ENCODE peak calls at places on chromosomes 11 and 22, in ten cellular contexts. V, C, O, E, Q, Y, S, T, W and Z are unnamed samples.

GRCh38 chr11:64131657-64132387 is 34.1 kb downstream of the MACROD1 start:
- DNase-seq in V (no peak), C (no peak), O (no peak), E (no peak), Q (no peak), Y (no peak), S (no peak), T (no peak), W (no peak), Z (no peak)

GRCh38 chr11:2808850-2809847 is 76.4 kb downstream of the CDKN1C start:
- DNase-seq in V (no peak), C (peak), O (no peak), E (no peak), Q (no peak), Y (peak), S (peak), T (no peak), W (no peak), Z (peak)

GRCh38 chr11:132982769-132983168 is 549.5 kb downstream of the OPCML start:
- DNase-seq in V (no peak), C (no peak), O (no peak), E (no peak), Q (no peak), Y (no peak), S (no peak), T (no peak), W (no peak), Z (no peak)

GRCh38 chr11:85318573-85318972 is 308.6 kb downstream of the DLG2 start:
- DNase-seq in V (no peak), C (no peak), O (no peak), E (no peak), Q (no peak), Y (no peak), S (no peak), T (no peak), W (no peak), Z (no peak)

GRCh38 chr11:21289686-21290085 is 620.3 kb downstream of the NELL1 start:
- DNase-seq in V (no peak), C (no peak), O (no peak), E (no peak), Q (no peak), Y (no peak), S (no peak), T (no peak), W (no peak), Z (no peak)

GRCh38 chr11:44256673-44257291 is 53.2 kb downstream of the ALX4 start:
- DNase-seq in V (no peak), C (no peak), O (no peak), E (no peak), Q (no peak), Y (no peak), S (no peak), T (peak), W (no peak), Z (no peak)

GRCh38 chr22:27349456-27349855 is 452.1 kb downstream of the MN1 start:
- DNase-seq in V (no peak), C (no peak), O (no peak), E (no peak), Q (no peak), Y (no peak), S (no peak), T (no peak), W (no peak), Z (no peak)

GRCh38 chr11:109739374-109739773 is 317.4 kb downstream of the C11orf87 start:
- DNase-seq in V (no peak), C (no peak), O (no peak), E (no peak), Q (no peak), Y (no peak), S (no peak), T (no peak), W (no peak), Z (no peak)

GRCh38 chr11:32421992-32422391 is 13.3 kb downstream of the WT1 start:
- DNase-seq in V (no peak), C (no peak), O (no peak), E (no peak), Q (no peak), Y (no peak), S (no peak), T (no peak), W (peak), Z (no peak)

GRCh38 chr11:33375688-33376311 is 118.6 kb downstream of the HIPK3 start:
- DNase-seq in V (peak), C (no peak), O (no peak), E (no peak), Q (peak), Y (no peak), S (no peak), T (no peak), W (no peak), Z (no peak)

GRCh38 chr22:25745341-25746011 is 3.5 kb downstream of the MYO18B start:
- DNase-seq in V (no peak), C (peak), O (no peak), E (no peak), Q (no peak), Y (no peak), S (no peak), T (no peak), W (no peak), Z (no peak)

GRCh38 chr11:120149246-120149645 is 11.3 kb upstream of the TRIM29 start:
- DNase-seq in V (no peak), C (no peak), O (no peak), E (no peak), Q (no peak), Y (no peak), S (no peak), T (no peak), W (no peak), Z (no peak)

GRCh38 chr11:122976734-122977454 is 4.7 kb downstream of the BSX start:
- DNase-seq in V (no peak), C (no peak), O (no peak), E (no peak), Q (peak), Y (no peak), S (no peak), T (no peak), W (no peak), Z (no peak)

GRCh38 chr11:8913961-8914660 is 3.1 kb downstream of the AKIP1 start:
- DNase-seq in V (peak), C (no peak), O (no peak), E (no peak), Q (peak), Y (no peak), S (peak), T (no peak), W (no peak), Z (peak)

GRCh38 chr11:11403763-11404725 is 51.0 kb upstream of the CSNK2A3 start:
- DNase-seq in V (no peak), C (peak), O (no peak), E (no peak), Q (no peak), Y (no peak), S (no peak), T (no peak), W (no peak), Z (no peak)

GRCh38 chr22:20230777-20231420 is 37.2 kb downstream of the RTN4R start:
- DNase-seq in V (no peak), C (no peak), O (no peak), E (no peak), Q (no peak), Y (no peak), S (no peak), T (no peak), W (no peak), Z (no peak)

GRCh38 chr11:13135385-13136271 is 126.5 kb downstream of the RASSF10 start:
- DNase-seq in V (no peak), C (no peak), O (no peak), E (no peak), Q (no peak), Y (no peak), S (no peak), T (no peak), W (peak), Z (no peak)

GRCh38 chr22:47292546-47293320 is 530.3 kb downstream of the TBC1D22A start:
- DNase-seq in V (no peak), C (no peak), O (no peak), E (no peak), Q (no peak), Y (no peak), S (no peak), T (peak), W (no peak), Z (no peak)

GRCh38 chr11:114395776-114396175 is 4.5 kb downstream of the C11orf71 start:
- DNase-seq in V (no peak), C (no peak), O (no peak), E (no peak), Q (no peak), Y (no peak), S (no peak), T (no peak), W (no peak), Z (no peak)

GRCh38 chr11:96540875-96541274 is 151.1 kb downstream of the JRKL start:
- DNase-seq in V (no peak), C (no peak), O (no peak), E (no peak), Q (no peak), Y (no peak), S (no peak), T (no peak), W (no peak), Z (no peak)

GRCh38 chr11:23278121-23278520 is 417.8 kb upstream of the CCDC179 start:
- DNase-seq in V (no peak), C (no peak), O (no peak), E (no peak), Q (no peak), Y (no peak), S (no peak), T (no peak), W (no peak), Z (no peak)

GRCh38 chr22:26783886-26784285 is 126.5 kb downstream of the MIAT start:
- DNase-seq in V (no peak), C (no peak), O (no peak), E (no peak), Q (no peak), Y (no peak), S (no peak), T (no peak), W (no peak), Z (no peak)

GRCh38 chr11:7057641-7058040 is 31.2 kb upstream of the RBMXL2 start:
- DNase-seq in V (no peak), C (no peak), O (no peak), E (no peak), Q (no peak), Y (no peak), S (no peak), T (no peak), W (no peak), Z (no peak)

GRCh38 chr11:17376493-17376892 is 12.0 kb downstream of the KCNJ11 start:
- DNase-seq in V (no peak), C (no peak), O (no peak), E (no peak), Q (no peak), Y (no peak), S (no peak), T (no peak), W (no peak), Z (no peak)

GRCh38 chr22:38733329-38734202 is 22.2 kb downstream of the SUN2 start:
- DNase-seq in V (peak), C (peak), O (no peak), E (no peak), Q (peak), Y (peak), S (peak), T (peak), W (peak), Z (peak)

GRCh38 chr11:32279672-32280071 is 155.7 kb downstream of the WT1 start:
- DNase-seq in V (no peak), C (no peak), O (no peak), E (no peak), Q (no peak), Y (no peak), S (no peak), T (no peak), W (no peak), Z (no peak)

GRCh38 chr11:110972640-110973039 is 260.4 kb upstream of the ARHGAP20 start:
- DNase-seq in V (no peak), C (no peak), O (no peak), E (no peak), Q (no peak), Y (no peak), S (no peak), T (no peak), W (no peak), Z (no peak)

GRCh38 chr11:8019671-8020597 is 32.8 kb downstream of the EIF3F start:
- DNase-seq in V (peak), C (no peak), O (no peak), E (no peak), Q (peak), Y (no peak), S (peak), T (no peak), W (peak), Z (no peak)

GRCh38 chr22:44108806-44109385 is 71.8 kb upstream of the PARVG start:
- DNase-seq in V (no peak), C (peak), O (no peak), E (no peak), Q (no peak), Y (no peak), S (no peak), T (no peak), W (no peak), Z (no peak)

GRCh38 chr11:126163074-126163700 is 48.3 kb downstream of the RPUSD4 start:
- DNase-seq in V (no peak), C (peak), O (no peak), E (no peak), Q (no peak), Y (no peak), S (no peak), T (no peak), W (no peak), Z (no peak)

GRCh38 chr22:22480940-22481339 is 27.6 kb downstream of the ZNF280B start:
- DNase-seq in V (no peak), C (no peak), O (no peak), E (no peak), Q (no peak), Y (no peak), S (no peak), T (no peak), W (no peak), Z (no peak)

GRCh38 chr22:22478450-22478849 is 30.1 kb downstream of the ZNF280B start:
- DNase-seq in V (no peak), C (no peak), O (no peak), E (no peak), Q (no peak), Y (no peak), S (no peak), T (no peak), W (no peak), Z (no peak)

GRCh38 chr22:22479116-22479515 is 29.4 kb downstream of the ZNF280B start:
- DNase-seq in V (no peak), C (no peak), O (no peak), E (no peak), Q (no peak), Y (no peak), S (no peak), T (no peak), W (no peak), Z (no peak)

GRCh38 chr22:22484023-22484422 is 24.5 kb downstream of the ZNF280B start:
- DNase-seq in V (no peak), C (no peak), O (no peak), E (no peak), Q (no peak), Y (no peak), S (no peak), T (no peak), W (no peak), Z (no peak)

GRCh38 chr22:22479999-22480532 is 28.5 kb downstream of the ZNF280B start:
- DNase-seq in V (no peak), C (no peak), O (no peak), E (no peak), Q (no peak), Y (no peak), S (no peak), T (no peak), W (no peak), Z (no peak)
- TF ChIP-seq EP300 in V (no peak), C (no peak), O (no peak), E (no peak), Q (no peak), Y (no peak), S (no peak), T (no peak), W (no peak), Z (no peak)

DNA sequence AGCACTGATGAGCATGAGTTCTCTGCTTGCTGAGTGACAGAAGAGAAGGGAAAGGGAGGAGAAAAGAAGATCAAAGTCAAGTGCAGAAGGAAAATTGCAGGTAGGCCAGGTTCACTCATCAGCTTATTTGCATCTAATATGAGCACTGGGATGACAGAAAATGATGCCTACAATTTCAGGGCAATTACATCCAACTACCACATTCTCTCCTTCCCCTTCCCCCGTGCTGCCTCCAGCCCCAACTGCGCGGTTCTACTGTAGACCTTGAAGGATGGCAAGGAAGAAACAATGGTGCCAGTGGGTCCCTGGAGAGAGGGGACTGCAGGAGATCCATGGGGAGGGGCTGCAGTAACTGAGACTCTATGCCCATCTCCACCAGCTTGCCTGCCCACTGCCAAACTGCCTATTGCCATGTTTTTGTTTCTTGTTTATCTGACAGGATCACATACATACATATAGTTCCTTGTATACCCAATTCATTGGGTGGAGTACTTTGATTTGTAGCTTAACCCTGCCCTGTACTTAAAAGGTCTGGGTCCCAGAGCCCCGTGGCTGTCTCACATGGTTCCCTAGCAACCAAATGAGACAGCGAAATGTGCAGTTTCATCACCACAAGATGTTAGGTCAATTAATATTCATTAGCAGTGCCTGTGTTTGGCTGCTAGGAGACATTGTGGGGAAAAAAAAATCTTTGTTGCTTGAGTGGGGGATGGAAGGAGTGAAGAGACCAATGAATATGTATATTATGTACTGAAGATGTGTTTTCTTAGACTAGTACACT is 253.5 kb upstream of the PLET1 start:
- DNase-seq in V (no peak), C (no peak), O (no peak), E (no peak), Q (peak), Y (no peak), S (no peak), T (no peak), W (peak), Z (no peak)
- TF ChIP-seq EP300 in V (no peak), C (no peak), O (no peak), E (no peak), Q (no peak), Y (no peak), S (no peak), T (no peak), W (no peak), Z (no peak)

GRCh38 chr11:59668188-59668949 is 468 bp downstream of the PATL1 start:
- DNase-seq in V (peak), C (peak), O (no peak), E (peak), Q (no peak), Y (peak), S (no peak), T (peak), W (peak), Z (peak)
- TF ChIP-seq EP300 in V (no peak), C (no peak), O (no peak), E (no peak), Q (no peak), Y (no peak), S (no peak), T (no peak), W (no peak), Z (no peak)

GRCh38 chr11:62124186-62125113 is 639 bp downstream of the INCENP start:
- DNase-seq in V (peak), C (peak), O (no peak), E (no peak), Q (peak), Y (no peak), S (peak), T (no peak), W (no peak), Z (peak)
- TF ChIP-seq EP300 in V (no peak), C (no peak), O (no peak), E (no peak), Q (no peak), Y (no peak), S (no peak), T (no peak), W (no peak), Z (no peak)

GRCh38 chr11:15893080-15893492 is 463.3 kb downstream of the SOX6 start:
- DNase-seq in V (no peak), C (no peak), O (no peak), E (no peak), Q (peak), Y (no peak), S (no peak), T (no peak), W (no peak), Z (no peak)
- TF ChIP-seq EP300 in V (no peak), C (no peak), O (no peak), E (no peak), Q (no peak), Y (no peak), S (no peak), T (no peak), W (no peak), Z (no peak)

GRCh38 chr22:49366437-49366836 is 461.2 kb downstream of the BRD1 start:
- DNase-seq in V (no peak), C (peak), O (no peak), E (no peak), Q (no peak), Y (no peak), S (no peak), T (peak), W (no peak), Z (no peak)

GRCh38 chr22:49365191-49365837 is 462.4 kb downstream of the BRD1 start:
- DNase-seq in V (no peak), C (peak), O (no peak), E (no peak), Q (no peak), Y (no peak), S (no peak), T (no peak), W (no peak), Z (no peak)

GRCh38 chr22:49368221-49368975 is 459.3 kb downstream of the BRD1 start:
- DNase-seq in V (no peak), C (peak), O (no peak), E (no peak), Q (no peak), Y (no peak), S (no peak), T (peak), W (no peak), Z (no peak)

GRCh38 chr22:49365910-49366309 is 461.8 kb downstream of the BRD1 start:
- DNase-seq in V (no peak), C (peak), O (no peak), E (no peak), Q (no peak), Y (no peak), S (no peak), T (peak), W (no peak), Z (no peak)

DNA sequence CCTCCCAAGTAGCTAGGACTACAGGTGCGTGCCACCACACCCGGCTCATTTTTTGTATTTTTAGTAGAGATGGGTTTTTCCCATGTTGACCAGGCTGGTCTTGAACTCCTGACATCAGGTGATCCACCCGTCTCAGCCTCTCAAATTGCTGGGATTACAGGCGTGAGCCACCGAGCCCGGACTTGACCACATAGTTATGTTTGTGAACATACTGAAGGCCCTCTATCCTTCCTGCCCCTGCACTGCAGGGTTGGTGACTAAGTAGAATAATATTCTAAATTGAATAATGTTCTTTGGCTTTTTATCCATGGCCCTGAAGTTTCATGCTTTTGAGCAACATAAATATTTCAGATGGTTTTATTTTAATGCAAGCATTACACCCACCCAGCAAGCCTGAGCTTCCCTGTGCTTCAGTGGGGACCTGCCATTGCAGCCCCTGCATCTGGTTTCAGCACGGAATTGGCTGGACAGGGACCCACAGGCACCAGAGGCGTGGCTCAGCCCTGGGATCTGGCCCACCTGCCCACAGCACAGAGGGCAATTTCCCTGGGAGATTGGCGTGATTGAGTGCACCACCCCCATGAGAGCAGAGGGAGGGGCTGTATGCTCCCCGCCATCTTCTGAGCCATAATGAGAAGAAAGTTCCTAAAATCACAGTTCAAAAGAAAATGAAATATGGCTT is 460.5 kb downstream of the BRD1 start:
- DNase-seq in V (no peak), C (peak), O (no peak), E (no peak), Q (no peak), Y (no peak), S (no peak), T (peak), W (no peak), Z (no peak)
- TF ChIP-seq EP300 in V (no peak), C (no peak), O (no peak), E (no peak), Q (no peak), Y (no peak), S (no peak), T (no peak), W (no peak), Z (no peak)